ENCODE peak calls at places on chromosome 21, in ten cellular contexts. S is PC-3, X is pancreas, O is transverse colon, C is mucosa of descending colon, D is GM10248, N is H9, I is omental fat pad, W is epithelial cell of esophagus, Y is GM13976. A is an unnamed sample.

GRCh38 chr21:42563261-42564045 is 49.8 kb downstream of the SLC37A1 start:
- DNase-seq in Y (no peak), X (peak), O (peak), I (no peak), C (no peak), S (no peak), W (peak), N (no peak), D (no peak), A (no peak)

GRCh38 chr21:22575165-22575584 is 1577.0 kb downstream of the NCAM2 start:
- DNase-seq in X (no peak), Y (no peak), C (no peak), W (no peak), O (no peak), S (peak), I (no peak), D (no peak), N (peak), A (no peak)

GRCh38 chr21:42265229-42265812 is 46.4 kb downstream of the ABCG1 start:
- DNase-seq in I (no peak), W (no peak), O (no peak), D (no peak), X (peak), C (no peak), S (no peak), Y (no peak), N (no peak), A (no peak)

GRCh38 chr21:44322621-44323325 is 16.4 kb downstream of the CFAP410 start:
- DNase-seq in I (no peak), X (peak), S (no peak), D (no peak), Y (no peak), C (no peak), W (no peak), N (no peak), O (no peak), A (no peak)

GRCh38 chr21:44558695-44559094 is at the start of gene KRTAP10-3:
- DNase-seq in Y (no peak), N (no peak), O (no peak), D (no peak), I (no peak), C (no peak), W (no peak), X (no peak), S (no peak), A (no peak)

GRCh38 chr21:46000731-46001641 is 19.4 kb downstream of the COL6A1 start:
- DNase-seq in I (no peak), D (no peak), W (no peak), N (peak), C (peak), X (peak), O (peak), Y (no peak), S (no peak), A (no peak)

GRCh38 chr21:25402134-25402957 is 204.9 kb downstream of the MRPL39 start:
- DNase-seq in C (no peak), W (no peak), S (no peak), N (no peak), O (no peak), X (peak), Y (no peak), I (no peak), D (no peak), A (no peak)

GRCh38 chr21:36820176-36821031 is 121.5 kb downstream of the SIM2 start:
- DNase-seq in C (no peak), S (no peak), N (peak), O (no peak), I (no peak), Y (no peak), D (no peak), X (peak), W (no peak), A (no peak)

GRCh38 chr21:20302084-20302483 is 696.1 kb upstream of the NCAM2 start:
- DNase-seq in C (no peak), I (no peak), S (no peak), D (no peak), X (no peak), O (no peak), W (no peak), N (no peak), Y (no peak), A (no peak)

GRCh38 chr21:27776925-27777553 is 810.2 kb upstream of the ADAMTS5 start:
- DNase-seq in Y (no peak), N (no peak), W (no peak), X (no peak), O (no peak), S (no peak), I (no peak), D (no peak), C (no peak), A (no peak)

DNA sequence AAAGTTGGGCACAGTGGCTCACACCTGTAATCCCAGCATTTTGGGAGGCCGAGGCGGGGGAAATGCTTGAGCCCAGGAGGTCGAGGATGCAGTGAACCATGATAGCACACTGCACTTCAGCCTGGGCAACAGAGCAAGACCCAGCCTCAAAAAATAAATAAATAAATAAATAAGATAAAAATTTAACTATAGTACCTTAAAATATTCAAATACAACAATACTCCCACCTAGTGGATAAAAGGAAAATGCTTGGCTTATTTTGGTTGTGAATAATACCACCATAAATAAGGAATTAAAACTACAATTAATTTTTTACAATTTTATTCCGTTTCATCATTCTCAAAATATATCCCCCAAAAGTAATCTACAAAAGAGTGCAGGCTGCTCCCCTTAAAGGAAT is 8.1 kb downstream of the PSMG1 start:
- DNase-seq in Y (no peak), C (no peak), O (no peak), W (peak), D (no peak), N (no peak), S (peak), I (no peak), X (no peak), A (no peak)
- TF ChIP-seq CTCF in Y (no peak), C (peak), O (peak), W (peak), D (peak), N (peak), S (peak), I (no peak), X (peak), A (no peak)

GRCh38 chr21:31108969-31109368 is 70.7 kb upstream of the KRTAP19-8 start:
- DNase-seq in X (no peak), D (no peak), N (no peak), I (no peak), O (no peak), W (peak), C (no peak), S (peak), Y (no peak), A (no peak)
- TF ChIP-seq CTCF in X (no peak), D (peak), N (peak), I (no peak), O (no peak), W (peak), C (no peak), S (peak), Y (no peak), A (no peak)

GRCh38 chr21:18168108-18168507 is 76.5 kb upstream of the CHODL start:
- DNase-seq in W (no peak), I (no peak), O (no peak), X (no peak), D (no peak), N (no peak), C (no peak), Y (no peak), S (no peak), A (no peak)

GRCh38 chr21:18170221-18170620 is 74.4 kb upstream of the CHODL start:
- DNase-seq in I (no peak), N (no peak), C (no peak), O (no peak), Y (no peak), S (no peak), W (no peak), D (no peak), X (no peak), A (no peak)

GRCh38 chr21:18161841-18162240 is 82.8 kb upstream of the CHODL start:
- DNase-seq in S (no peak), W (no peak), X (no peak), I (no peak), C (no peak), D (no peak), Y (no peak), O (no peak), N (no peak), A (no peak)

GRCh38 chr21:18164483-18164882 is 80.2 kb upstream of the CHODL start:
- DNase-seq in O (no peak), S (no peak), C (no peak), X (no peak), W (no peak), Y (no peak), N (no peak), I (no peak), D (no peak), A (no peak)

GRCh38 chr21:18164933-18165332 is 79.7 kb upstream of the CHODL start:
- DNase-seq in N (no peak), W (peak), O (no peak), C (no peak), S (peak), Y (no peak), D (no peak), X (no peak), I (no peak), A (no peak)
- TF ChIP-seq CTCF in N (peak), W (no peak), O (no peak), C (no peak), S (no peak), Y (no peak), D (no peak), X (no peak), I (no peak), A (no peak)

GRCh38 chr21:14121719-14122118 is 89.0 kb downstream of the LIPI start:
- DNase-seq in X (no peak), S (no peak), I (no peak), C (no peak), W (no peak), N (no peak), O (no peak), D (no peak), Y (no peak), A (no peak)

GRCh38 chr21:14116080-14116481 is 94.7 kb downstream of the LIPI start:
- DNase-seq in Y (peak), X (no peak), C (no peak), I (no peak), D (peak), N (no peak), W (no peak), S (no peak), O (no peak), A (no peak)

GRCh38 chr21:14115646-14116045 is 95.1 kb downstream of the LIPI start:
- DNase-seq in I (no peak), N (no peak), X (no peak), S (no peak), W (no peak), D (no peak), Y (no peak), O (no peak), C (no peak), A (no peak)

GRCh38 chr21:14119038-14119437 is 91.7 kb downstream of the LIPI start:
- DNase-seq in W (no peak), O (no peak), Y (no peak), D (no peak), N (no peak), C (no peak), I (no peak), S (no peak), X (no peak), A (no peak)

GRCh38 chr21:14120091-14120734 is 90.5 kb downstream of the LIPI start:
- DNase-seq in O (peak), I (no peak), C (no peak), X (no peak), N (peak), D (peak), Y (peak), S (peak), W (peak), A (no peak)
- TF ChIP-seq CTCF in O (peak), I (no peak), C (peak), X (peak), N (peak), D (peak), Y (peak), S (peak), W (peak), A (no peak)

DNA sequence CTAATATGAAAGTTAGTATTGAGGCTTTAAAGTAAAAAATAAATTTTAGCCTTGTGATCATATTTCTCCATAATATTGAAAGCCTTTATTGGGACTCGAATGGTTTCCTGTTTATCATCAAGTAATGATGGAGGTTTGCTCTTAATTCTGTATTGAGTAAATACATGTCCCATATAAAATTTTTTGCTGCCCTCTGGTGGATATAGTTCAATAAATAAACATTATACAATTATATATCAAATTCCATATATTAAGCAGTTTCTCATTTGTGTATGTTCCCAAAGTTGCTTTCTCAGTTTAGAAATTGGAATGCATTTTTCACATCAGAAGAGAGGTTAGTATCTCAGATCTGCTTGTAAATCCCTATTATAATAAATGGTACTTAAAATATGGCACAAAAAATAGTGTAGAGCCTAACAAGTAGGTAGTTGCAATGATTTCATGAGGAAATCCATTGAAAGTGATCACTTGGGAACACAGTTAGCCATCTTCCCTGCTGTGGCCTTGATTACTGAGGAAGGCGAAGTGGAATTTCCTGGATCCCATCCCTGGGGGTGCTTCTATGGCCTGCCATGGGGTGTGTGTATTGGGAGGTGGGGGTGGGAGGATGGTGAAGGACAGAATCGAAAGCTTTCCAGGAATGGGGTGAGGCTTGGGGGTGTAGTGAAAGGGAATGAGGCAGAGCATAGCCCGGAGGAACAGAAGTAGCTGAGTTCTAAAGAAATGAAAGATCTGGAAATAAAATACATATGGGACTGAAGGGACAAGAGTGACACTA is 84.1 kb upstream of the C21orf91 start:
- DNase-seq in N (no peak), W (peak), Y (peak), I (no peak), O (no peak), C (no peak), X (no peak), S (peak), D (peak), A (no peak)
- TF ChIP-seq CTCF in N (peak), W (peak), Y (peak), I (no peak), O (peak), C (no peak), X (no peak), S (peak), D (no peak), A (no peak)

GRCh38 chr21:32916522-32917099 is 109.1 kb upstream of the OLIG2 start:
- DNase-seq in Y (no peak), W (no peak), N (no peak), S (peak), X (no peak), I (no peak), D (no peak), C (no peak), O (no peak), A (no peak)
- TF ChIP-seq CTCF in Y (no peak), W (no peak), N (peak), S (peak), X (no peak), I (no peak), D (no peak), C (no peak), O (no peak), A (no peak)